ENCODE peak calls at places on chromosome 19, in four cellular contexts. S is IMR-90, V is GM12878, A is K562. O is an unnamed sample.

GRCh38 chr19:5144545-5145179 is 175.7 kb downstream of the KDM4B start:
- DNase-seq in V (no peak), S (no peak), A (no peak), O (no peak)

GRCh38 chr19:35518313-35518712 is 4.9 kb upstream of the DMKN start:
- DNase-seq in S (peak), A (no peak), V (no peak), O (no peak)

GRCh38 chr19:294819-295686 is 3.9 kb upstream of the PLPP2 start:
- DNase-seq in V (no peak), A (peak), S (peak), O (no peak)

GRCh38 chr19:24142771-24143170 is 55.8 kb downstream of the ZNF254 start:
- DNase-seq in A (no peak), V (no peak), S (no peak), O (no peak)

GRCh38 chr19:35090160-35090794 is 25.3 kb upstream of the FXYD3 start:
- DNase-seq in V (no peak), S (peak), A (peak), O (peak)

GRCh38 chr19:29487432-29487831 is 38.4 kb upstream of the VSTM2B start:
- DNase-seq in A (no peak), S (no peak), V (no peak), O (no peak)

GRCh38 chr19:47601180-47601904 is 7.6 kb upstream of the BICRA start:
- DNase-seq in A (no peak), S (no peak), V (no peak), O (no peak)

GRCh38 chr19:11166281-11167142 is 10.9 kb upstream of the SPC24 start:
- DNase-seq in S (no peak), V (no peak), A (no peak), O (no peak)

GRCh38 chr19:39970674-39971379 is at the start of gene PSMC4:
- DNase-seq in S (peak), A (peak), V (peak), O (peak)

GRCh38 chr19:5839312-5840017 is at the start of gene FUT6:
- DNase-seq in V (no peak), A (no peak), S (no peak), O (no peak)

GRCh38 chr19:29714953-29715694 is at the start of gene C19orf12:
- DNase-seq in A (peak), S (peak), V (no peak), O (peak)

GRCh38 chr19:47240996-47241918 is 10.3 kb upstream of the BBC3 start:
- DNase-seq in A (peak), S (peak), V (no peak), O (peak)

GRCh38 chr19:8576273-8576993 is 809 bp downstream of the MYO1F start:
- DNase-seq in A (no peak), V (no peak), S (no peak), O (no peak)

GRCh38 chr19:4523306-4524110 is 5.2 kb upstream of the PLIN4 start:
- DNase-seq in S (peak), V (no peak), A (peak), O (peak)

GRCh38 chr19:10092648-10093294 is 6.7 kb downstream of the SHFL start:
- DNase-seq in A (no peak), V (no peak), S (no peak), O (no peak)

GRCh38 chr19:40612831-40613668 is 11.9 kb downstream of the LTBP4 start:
- DNase-seq in S (no peak), V (no peak), A (peak), O (no peak)

GRCh38 chr19:29214411-29214810 is 1.5 kb upstream of the UQCRFS1 start:
- DNase-seq in A (no peak), V (no peak), S (no peak), O (no peak)

GRCh38 chr19:40348961-40349507 is 539 bp downstream of the PLD3 start:
- DNase-seq in S (peak), V (no peak), A (peak), O (peak)

GRCh38 chr19:42079276-42079669 is 3.3 kb downstream of the ZNF574 start:
- DNase-seq in S (no peak), V (no peak), A (no peak), O (no peak)

GRCh38 chr19:42076375-42076944 is 494 bp downstream of the ZNF574 start:
- DNase-seq in A (no peak), V (no peak), S (no peak), O (no peak)

GRCh38 chr19:42078538-42079275 is 2.7 kb downstream of the ZNF574 start:
- DNase-seq in S (no peak), V (no peak), A (peak), O (no peak)

GRCh38 chr19:42079886-42080763 is 4.2 kb downstream of the ZNF574 start:
- DNase-seq in V (no peak), A (no peak), S (no peak), O (no peak)

GRCh38 chr19:42078058-42078457 is 2.1 kb downstream of the ZNF574 start:
- DNase-seq in A (no peak), V (no peak), S (no peak), O (no peak)
- H3K4me2 ChIP-seq in A (no peak), V (peak), S (no peak), O (peak)

GRCh38 chr19:37907735-37908066 is 693 bp downstream of the SIPA1L3 start:
- DNase-seq in A (peak), S (no peak), V (no peak), O (peak)
- TF ChIP-seq FOS in A (no peak), S (no peak), V (no peak), O (no peak)

GRCh38 chr19:12969292-12969988 is at the start of gene DAND5:
- DNase-seq in A (peak), V (no peak), S (no peak), O (no peak)

GRCh38 chr19:12973236-12973635 is 3.9 kb downstream of the DAND5 start:
- DNase-seq in V (no peak), S (no peak), A (peak), O (no peak)

GRCh38 chr19:12970070-12970820 is 869 bp downstream of the DAND5 start:
- DNase-seq in A (peak), V (no peak), S (no peak), O (no peak)

GRCh38 chr19:12975221-12975756 is 5.9 kb downstream of the DAND5 start:
- DNase-seq in V (no peak), S (no peak), A (peak), O (no peak)

DNA sequence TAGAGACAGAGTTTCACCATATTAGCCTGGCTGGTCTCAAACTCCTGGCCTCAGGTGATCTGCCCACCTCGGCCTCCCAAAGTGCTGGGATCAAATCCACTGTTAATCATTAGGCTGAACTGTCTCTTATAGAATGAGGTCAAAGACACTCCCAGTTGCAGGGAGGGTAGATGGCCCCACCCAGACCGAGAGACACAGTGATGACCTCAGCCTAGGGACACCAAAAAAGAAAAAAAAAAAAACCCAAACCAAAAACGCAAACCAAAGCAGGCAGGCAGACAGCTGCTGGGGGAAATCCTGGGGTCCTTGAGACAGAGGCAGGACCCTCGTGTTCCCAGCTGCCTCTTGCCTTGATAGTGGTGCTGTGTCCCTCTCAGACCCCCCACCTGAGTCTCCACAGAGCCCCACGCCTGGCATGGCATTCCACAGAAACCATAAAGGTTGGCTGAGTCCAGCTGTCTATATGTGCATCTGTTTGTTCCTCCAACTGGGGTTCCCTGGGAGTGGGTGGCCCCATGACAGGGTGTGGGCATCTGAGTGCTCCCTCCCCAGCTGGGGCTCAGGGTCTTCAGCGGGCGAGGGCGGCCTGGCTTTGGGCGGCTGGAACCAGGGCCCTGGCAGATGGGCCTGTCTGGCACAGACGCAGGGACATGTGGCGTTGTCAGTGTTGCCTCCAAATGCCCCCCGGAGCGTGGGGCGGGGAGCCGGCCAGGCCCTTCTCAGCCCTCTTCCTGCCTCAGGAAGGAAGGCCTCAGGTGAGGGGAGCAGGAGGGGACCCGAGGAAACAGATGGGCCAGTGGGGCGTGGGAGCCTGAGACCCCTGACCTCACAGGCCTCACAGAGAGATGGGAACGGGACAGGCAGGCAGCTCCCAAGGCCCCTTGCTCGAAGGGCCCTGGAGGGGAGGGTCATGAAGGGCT is 5.2 kb downstream of the DAND5 start:
- DNase-seq in V (no peak), A (peak), S (no peak), O (no peak)
- H3K4me2 ChIP-seq in V (no peak), A (no peak), S (no peak), O (no peak)

DNA sequence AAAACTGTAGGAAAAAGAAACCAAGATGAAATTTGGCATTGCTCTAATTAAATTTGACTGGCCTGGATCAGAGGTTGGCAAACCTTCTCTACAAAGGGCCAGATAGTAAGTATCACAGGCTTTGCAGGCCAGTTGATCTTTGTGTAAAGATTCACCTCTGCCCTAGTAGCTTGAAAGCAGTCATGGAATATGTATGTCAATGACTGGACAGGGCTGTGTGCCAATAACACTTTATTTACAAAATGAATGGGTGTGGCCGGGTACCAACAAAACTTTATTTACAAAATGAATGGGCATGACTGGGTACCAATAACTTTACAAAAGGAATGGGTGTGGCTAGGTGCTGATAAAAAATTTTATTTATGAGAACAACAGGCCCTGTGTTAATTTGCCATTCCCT is 20.0 kb downstream of the SIN3B start:
- DNase-seq in A (no peak), V (no peak), S (peak), O (no peak)
- TF ChIP-seq FOS in A (no peak), V (no peak), S (no peak), O (no peak)